ENCODE peak calls at places on chromosome 7, in six cellular contexts. Y is tibial artery; I is CD8-positive, alpha-beta T cell; K is ovary; P is CD8-positive, alpha-beta memory T cell; X is ascending aorta. J is an unnamed sample.

GRCh38 chr7:127655720-127656119 is 3.7 kb downstream of the SND1 start:
- DNase-seq in Y (no peak), I (no peak), K (no peak), P (no peak), X (no peak), J (no peak)

GRCh38 chr7:27802977-27803376 is 63.0 kb downstream of the TAX1BP1 start:
- DNase-seq in Y (no peak), I (no peak), K (no peak), P (no peak), X (no peak), J (no peak)

GRCh38 chr7:83475403-83475802 is 173.5 kb downstream of the SEMA3E start:
- DNase-seq in Y (no peak), I (no peak), K (no peak), P (no peak), X (no peak), J (no peak)

GRCh38 chr7:5693529-5693928 is 87.9 kb downstream of the RNF216 start:
- DNase-seq in Y (peak; percentile 54), I (no peak), K (no peak), P (peak; percentile 36), X (peak; percentile 85), J (no peak)

GRCh38 chr7:156604311-156604710 is 36.3 kb upstream of the RNF32 start:
- DNase-seq in Y (no peak), I (no peak), K (no peak), P (no peak), X (no peak), J (no peak)

GRCh38 chr7:158734861-158735260 is 30.3 kb upstream of the NCAPG2 start:
- DNase-seq in Y (no peak), I (no peak), K (no peak), P (no peak), X (no peak), J (no peak)

GRCh38 chr7:34759477-34760125 is 101.6 kb downstream of the NPSR1 start:
- DNase-seq in Y (no peak), I (no peak), K (no peak), P (no peak), X (no peak), J (peak; percentile 33)

GRCh38 chr7:137169282-137169698 is 174.2 kb downstream of the PTN start:
- DNase-seq in Y (peak; percentile 21), I (no peak), K (peak; percentile 15), P (no peak), X (peak; percentile 64), J (peak; percentile 71)

GRCh38 chr7:32070051-32070405 is 179 bp downstream of the PDE1C start:
- DNase-seq in Y (no peak), I (no peak), K (no peak), P (no peak), X (no peak), J (no peak)

GRCh38 chr7:16028651-16029050 is 342.2 kb upstream of the MEOX2 start:
- DNase-seq in Y (no peak), I (no peak), K (no peak), P (no peak), X (no peak), J (no peak)

GRCh38 chr7:23893942-23894890 is 184.2 kb downstream of the STK31 start:
- DNase-seq in Y (no peak), I (no peak), K (no peak), P (peak; percentile 11), X (no peak), J (no peak)

GRCh38 chr7:78953726-78954363 is 499.6 kb downstream of the MAGI2 start:
- DNase-seq in Y (no peak), I (no peak), K (no peak), P (no peak), X (no peak), J (no peak)

GRCh38 chr7:121084748-121085336 is 96.3 kb downstream of the CPED1 start:
- DNase-seq in Y (no peak), I (no peak), K (no peak), P (no peak), X (peak; percentile 73), J (no peak)

DNA sequence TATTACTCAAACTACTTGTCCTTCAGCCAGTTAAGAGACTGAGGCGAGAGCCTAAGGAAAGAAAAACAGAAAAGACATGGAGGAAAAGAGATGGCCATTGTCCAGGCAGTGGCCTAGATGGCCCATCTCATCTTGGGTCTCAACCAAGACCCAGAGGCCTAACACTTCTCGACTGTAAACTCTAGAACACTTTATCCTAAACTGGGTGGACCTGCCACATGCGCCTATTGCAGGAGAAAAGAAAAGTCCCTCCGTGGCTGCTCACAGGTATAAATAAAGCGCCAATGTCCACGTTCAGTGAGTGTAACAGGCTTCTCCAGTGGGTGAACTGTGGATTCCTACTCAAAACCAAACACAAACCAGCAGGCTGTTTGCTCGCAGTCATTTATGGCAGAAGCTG is 92.7 kb upstream of the DDC start:
- DNase-seq in Y (peak; percentile 19), I (no peak), K (no peak), P (no peak), X (no peak), J (no peak)
- H3K4me1 ChIP-seq in Y (peaks cover 4% of the 10 kb centered on the region), I (peaks cover 36% of the 10 kb centered on the region), K (peaks cover 13% of the 10 kb centered on the region), P (peaks cover 34% of the 10 kb centered on the region), X (peaks cover 71% of the 10 kb centered on the region), J (no peaks in the 10 kb centered on the region)

GRCh38 chr7:97457054-97457453 is 274.8 kb upstream of the TAC1 start:
- DNase-seq in Y (no peak), I (no peak), K (no peak), P (no peak), X (no peak), J (no peak)
- H3K27ac ChIP-seq in Y (no peak overlapping the region), I (no peak overlapping the region), K (no peak overlapping the region), P (no peak overlapping the region), X (no peak overlapping the region), J (no peak overlapping the region)

GRCh38 chr7:130887182-130888016 is 153.4 kb upstream of the KLF14 start:
- DNase-seq in Y (no peak), I (no peak), K (no peak), P (no peak), X (peak; percentile 64), J (no peak)
- H3K4me1 ChIP-seq in Y (no peaks in the 10 kb centered on the region), I (no peaks in the 10 kb centered on the region), K (peaks cover 9% of the 10 kb centered on the region), P (no peaks in the 10 kb centered on the region), X (peaks cover 38% of the 10 kb centered on the region), J (peaks cover 1% of the 10 kb centered on the region)

GRCh38 chr7:105009667-105010537 is 4.1 kb upstream of the KMT2E start:
- DNase-seq in Y (no peak), I (no peak), K (no peak), P (no peak), X (no peak), J (no peak)
- H3K27ac ChIP-seq in Y (peak overlapping the region; percentile 100), I (peak overlapping the region; percentile 19), K (peak overlapping the region; percentile 97), P (peak overlapping the region; percentile 100), X (peak overlapping the region; percentile 97), J (no peak overlapping the region)

GRCh38 chr7:117672433-117672832 is 192.6 kb downstream of the CFTR start:
- DNase-seq in Y (no peak), I (no peak), K (no peak), P (no peak), X (no peak), J (no peak)

GRCh38 chr7:117673839-117674238 is 194.0 kb downstream of the CFTR start:
- DNase-seq in Y (no peak), I (no peak), K (no peak), P (no peak), X (no peak), J (no peak)

GRCh38 chr7:117675519-117676137 is 195.8 kb downstream of the CFTR start:
- DNase-seq in Y (no peak), I (no peak), K (no peak), P (no peak), X (no peak), J (no peak)

GRCh38 chr7:117674617-117675016 is 194.8 kb downstream of the CFTR start:
- DNase-seq in Y (no peak), I (no peak), K (no peak), P (no peak), X (no peak), J (no peak)

DNA sequence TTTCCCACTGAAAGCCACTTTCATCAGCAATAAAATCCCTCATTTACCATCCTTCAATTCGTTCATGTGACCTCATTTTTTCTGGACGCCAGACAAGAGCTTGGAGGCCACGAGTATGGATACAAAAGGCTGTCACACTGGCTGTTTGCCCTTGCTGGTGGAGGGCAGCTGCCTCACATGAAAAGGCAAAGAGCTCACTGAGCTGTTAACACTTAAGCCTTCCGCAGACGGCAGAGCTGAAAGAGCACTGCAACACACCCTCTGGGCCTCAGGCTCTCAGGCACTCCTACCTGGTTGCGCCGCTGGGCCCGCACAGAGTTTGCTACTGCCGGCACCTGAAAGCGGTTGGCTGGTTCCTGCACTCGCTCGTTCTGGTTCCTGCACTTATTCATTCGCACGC is 193.5 kb downstream of the CFTR start:
- DNase-seq in Y (no peak), I (no peak), K (no peak), P (no peak), X (no peak), J (no peak)
- H3K4me1 ChIP-seq in Y (no peaks in the 10 kb centered on the region), I (no peaks in the 10 kb centered on the region), K (no peaks in the 10 kb centered on the region), P (no peaks in the 10 kb centered on the region), X (no peaks in the 10 kb centered on the region), J (peaks cover 1% of the 10 kb centered on the region)

GRCh38 chr7:139735912-139736595 is 41.7 kb downstream of the HIPK2 start:
- DNase-seq in Y (no peak), I (no peak), K (no peak), P (no peak), X (peak; percentile 50), J (no peak)
- H3K27ac ChIP-seq in Y (peak overlapping the region; percentile 86), I (no peak overlapping the region), K (peak overlapping the region; percentile 19), P (no peak overlapping the region), X (peak overlapping the region; percentile 82), J (no peak overlapping the region)

J was measured in iPS DF 6.9.